ENCODE peak calls at places on chromosomes 16 and 17, in ten cellular contexts. N, A, B, M, G, W, H, D, Z and U are unnamed samples.

GRCh38 chr16:4593069-4593468 is 21.6 kb downstream of the UBALD1 start:
- DNase-seq in D (no peak), W (no peak), B (peak), H (no peak), A (no peak), N (no peak), Z (no peak), G (no peak), M (no peak), U (peak)

GRCh38 chr17:10192963-10193362 is 5.4 kb downstream of the GAS7 start:
- DNase-seq in Z (no peak), H (no peak), M (no peak), B (no peak), N (no peak), A (no peak), W (no peak), G (no peak), D (no peak), U (peak)

GRCh38 chr17:28812980-28813377 is 29.6 kb downstream of the FAM222B start:
- DNase-seq in B (no peak), D (no peak), N (no peak), M (no peak), H (no peak), Z (no peak), G (no peak), W (no peak), A (no peak), U (peak)

GRCh38 chr17:72826602-72827001 is 265.9 kb downstream of the SLC39A11 start:
- DNase-seq in M (no peak), H (no peak), Z (no peak), N (peak), G (no peak), B (no peak), D (no peak), W (no peak), A (no peak), U (peak)

GRCh38 chr16:11359370-11359769 is 14.1 kb downstream of the RMI2 start:
- DNase-seq in W (no peak), N (peak), A (no peak), Z (no peak), D (no peak), G (no peak), H (no peak), B (no peak), M (no peak), U (peak)

GRCh38 chr16:4200000-4200780 is 41.7 kb downstream of the SRL start:
- DNase-seq in B (peak), Z (peak), G (no peak), W (peak), D (no peak), N (peak), A (peak), M (peak), H (peak), U (peak)

GRCh38 chr16:2008631-2009301 is 855 bp downstream of the ZNF598 start:
- DNase-seq in D (no peak), M (no peak), N (peak), G (no peak), H (no peak), W (no peak), B (no peak), Z (no peak), A (no peak), U (peak)

GRCh38 chr17:29148257-29148789 is 31.9 kb downstream of the MYO18A start:
- DNase-seq in D (no peak), Z (no peak), M (no peak), H (no peak), A (no peak), W (no peak), G (no peak), B (peak), N (no peak), U (no peak)

GRCh38 chr17:56910509-56911235 is 3.2 kb downstream of the TRIM25 start:
- DNase-seq in B (no peak), D (no peak), G (no peak), H (no peak), W (no peak), N (no peak), A (no peak), M (no peak), Z (no peak), U (no peak)

GRCh38 chr16:57529324-57530103 is 6.9 kb downstream of the CCDC102A start:
- DNase-seq in W (no peak), H (peak), B (no peak), N (no peak), A (no peak), D (no peak), M (no peak), Z (no peak), G (no peak), U (no peak)

GRCh38 chr17:7589204-7589868 is 558 bp downstream of the SOX15 start:
- DNase-seq in D (no peak), A (peak), Z (peak), M (peak), W (peak), B (peak), N (peak), G (peak), H (peak), U (peak)
- TF ChIP-seq CTCF in D (peak), A (peak), Z (peak), M (peak), W (peak), B (peak), N (peak), G (peak), H (peak), U (peak)

DNA sequence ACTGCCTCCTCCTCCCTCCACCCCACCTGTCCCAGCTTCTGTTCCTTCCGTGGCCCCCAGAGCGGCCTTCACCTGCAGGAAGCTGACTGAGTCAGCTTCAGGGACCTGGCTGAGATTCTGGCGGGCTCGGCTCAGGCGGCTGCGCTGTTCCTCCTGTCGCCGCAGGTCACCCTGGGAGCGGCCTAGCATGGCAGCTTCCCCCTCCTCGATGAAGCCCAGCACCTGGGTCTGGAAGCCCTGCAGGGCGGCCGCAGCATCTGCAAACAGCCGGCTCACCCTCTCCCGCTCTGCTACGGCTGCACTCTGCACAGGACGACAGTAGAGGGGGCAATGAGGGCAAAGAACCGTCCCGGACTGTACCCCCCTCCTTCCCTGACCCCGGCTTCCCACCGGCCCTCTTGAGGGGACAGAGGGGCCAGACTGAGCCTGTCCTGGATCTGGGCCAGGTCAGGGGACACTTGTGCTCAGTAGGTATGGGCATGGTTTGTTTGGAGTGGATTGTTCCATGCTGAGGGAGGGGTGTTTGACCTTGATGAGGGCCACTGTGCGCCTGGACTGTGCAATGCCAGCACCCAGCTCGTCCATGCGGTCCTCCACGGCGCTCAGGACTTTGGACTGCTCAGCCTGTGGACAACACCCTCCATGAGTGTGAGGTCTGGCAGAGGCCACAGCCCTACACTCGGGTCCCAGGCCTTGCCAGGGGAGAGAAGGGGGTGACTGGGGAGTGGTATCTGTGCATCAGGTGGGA is 2.0 kb downstream of the TRIM47 start:
- DNase-seq in Z (peak), W (no peak), B (peak), H (peak), D (no peak), A (no peak), N (peak), M (peak), G (peak), U (no peak)
- TF ChIP-seq CTCF in Z (no peak), W (no peak), B (peak), H (no peak), D (peak), A (no peak), N (peak), M (no peak), G (peak), U (peak)

GRCh38 chr16:85398688-85399582 is 214.2 kb upstream of the GSE1 start:
- DNase-seq in M (no peak), A (no peak), W (no peak), Z (no peak), H (peak), D (no peak), B (no peak), N (no peak), G (no peak), U (no peak)

GRCh38 chr16:85398050-85398451 is 215.1 kb upstream of the GSE1 start:
- DNase-seq in A (no peak), M (no peak), D (no peak), W (no peak), B (no peak), H (peak), N (no peak), Z (peak), G (no peak), U (no peak)

GRCh38 chr16:85395207-85395912 is 217.8 kb upstream of the GSE1 start:
- DNase-seq in W (peak), N (peak), H (peak), Z (peak), G (no peak), D (peak), B (no peak), A (no peak), M (peak), U (peak)

GRCh38 chr16:85395913-85396878 is 216.9 kb upstream of the GSE1 start:
- DNase-seq in A (no peak), G (no peak), M (no peak), H (peak), N (no peak), Z (peak), D (no peak), B (no peak), W (no peak), U (peak)

DNA sequence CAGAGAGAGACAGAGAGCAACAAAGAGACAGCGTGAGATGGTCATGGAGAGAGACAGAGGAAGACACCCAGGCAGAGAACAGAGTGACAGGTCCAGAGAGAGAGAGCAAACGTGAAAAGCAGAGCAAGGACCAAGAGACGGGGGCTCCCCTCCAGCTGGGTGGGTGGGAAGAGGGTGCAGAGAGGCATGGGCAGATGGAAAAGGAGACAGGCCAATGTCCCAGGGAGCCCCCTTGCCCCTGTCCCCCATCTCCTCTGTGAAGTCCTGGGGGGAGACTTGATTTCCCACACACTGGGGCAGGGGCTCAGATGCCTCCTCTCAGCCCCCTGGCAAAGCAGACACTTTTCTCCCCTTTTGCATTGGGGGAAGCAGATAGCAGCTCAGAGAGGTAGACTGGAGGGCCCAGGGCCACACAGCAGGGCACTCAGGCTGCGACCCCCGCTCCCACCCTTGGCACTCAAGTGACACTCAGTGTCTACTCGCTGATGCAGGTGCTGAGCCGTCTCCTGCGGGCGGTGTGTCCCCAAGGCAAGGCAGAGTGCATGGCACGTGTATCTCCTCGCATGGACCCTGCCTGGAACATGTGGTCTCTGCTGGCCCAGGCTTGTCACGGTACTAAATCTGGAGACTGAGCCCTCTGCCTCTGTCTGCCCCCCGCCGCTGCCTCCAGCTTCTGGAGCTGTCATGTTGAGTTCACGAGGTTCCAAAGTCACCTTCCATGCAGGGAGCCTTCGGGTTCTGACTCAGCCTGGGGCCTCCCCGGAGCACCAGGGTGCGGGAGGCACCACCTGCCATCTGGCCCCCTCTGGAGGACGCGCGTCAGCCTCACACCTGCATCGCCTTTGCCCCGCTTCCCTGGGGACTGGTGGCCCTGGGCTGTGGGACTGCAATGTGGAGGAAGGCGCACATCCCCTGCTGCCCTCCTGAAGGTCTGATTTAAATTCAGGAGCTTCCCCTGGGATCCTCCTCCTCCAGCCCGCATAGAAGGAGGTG is 215.9 kb upstream of the GSE1 start:
- DNase-seq in A (no peak), B (no peak), H (peak), M (no peak), W (no peak), N (no peak), D (no peak), G (no peak), Z (peak), U (peak)
- TF ChIP-seq CTCF in A (no peak), B (no peak), H (no peak), M (no peak), W (no peak), N (no peak), D (no peak), G (no peak), Z (no peak), U (peak)

GRCh38 chr16:50274771-50275415 is 8.5 kb downstream of the ADCY7 start:
- DNase-seq in N (no peak), Z (no peak), B (no peak), A (no peak), G (no peak), M (no peak), D (no peak), W (no peak), H (no peak), U (no peak)
- TF ChIP-seq CTCF in N (no peak), Z (no peak), B (no peak), A (no peak), G (no peak), M (no peak), D (no peak), W (no peak), H (no peak), U (no peak)

GRCh38 chr17:42798383-42799380 is at the start of the genes CNTD1 and COA3:
- DNase-seq in D (peak), B (peak), A (peak), G (peak), N (peak), H (peak), M (peak), Z (peak), W (peak), U (peak)
- TF ChIP-seq CTCF in D (no peak), B (peak), A (peak), G (no peak), N (no peak), H (no peak), M (no peak), Z (no peak), W (no peak), U (no peak)

GRCh38 chr16:53882310-53882709 is 178.4 kb downstream of the FTO start:
- DNase-seq in B (no peak), G (no peak), M (no peak), A (no peak), H (no peak), D (no peak), N (no peak), Z (no peak), W (no peak), U (no peak)
- TF ChIP-seq CTCF in B (no peak), G (no peak), M (no peak), A (peak), H (no peak), D (no peak), N (no peak), Z (no peak), W (no peak), U (peak)

GRCh38 chr16:50381679-50382440 is 13.1 kb upstream of the BRD7 start:
- DNase-seq in B (peak), M (no peak), A (no peak), N (no peak), W (no peak), D (no peak), H (no peak), Z (no peak), G (no peak), U (no peak)
- TF ChIP-seq CTCF in B (peak), M (no peak), A (peak), N (peak), W (no peak), D (no peak), H (no peak), Z (no peak), G (no peak), U (peak)